ENCODE peak calls at places on chromosomes 2 and 18, in ten cellular contexts. N, L, C, K, R, T, Z, G, A and B are unnamed samples.

GRCh38 chr2:241775223-241776177 is 1.1 kb upstream of the GAL3ST2 start:
- DNase-seq in K (peak; percentile 59), Z (no peak), L (no peak), C (no peak), R (no peak), G (peak; percentile 65), T (peak; percentile 57), A (no peak), N (peak; percentile 61), B (no peak)

GRCh38 chr2:165382362-165382761 is 87.1 kb upstream of the CSRNP3 start:
- DNase-seq in Z (no peak), L (no peak), R (peak; percentile 31), T (no peak), G (no peak), A (no peak), C (no peak), K (no peak), N (no peak), B (no peak)

GRCh38 chr2:149422337-149422990 is 92.1 kb downstream of the LYPD6 start:
- DNase-seq in R (peak; percentile 15), Z (no peak), L (no peak), N (no peak), A (no peak), T (no peak), G (no peak), C (peak; percentile 10), K (no peak), B (no peak)

GRCh38 chr2:195490304-195490703 is 166.7 kb upstream of the SLC39A10 start:
- DNase-seq in C (no peak), L (no peak), T (no peak), K (no peak), Z (no peak), A (no peak), N (no peak), R (no peak), G (no peak), B (no peak)

GRCh38 chr2:235535423-235536130 is 41.7 kb downstream of the AGAP1 start:
- DNase-seq in N (no peak), R (no peak), C (no peak), L (no peak), Z (no peak), A (no peak), T (no peak), K (no peak), G (no peak), B (no peak)

GRCh38 chr18:24989760-24990547 is 362.0 kb downstream of the ZNF521 start:
- DNase-seq in C (no peak), A (peak; percentile 56), R (peak; percentile 48), L (no peak), G (no peak), Z (no peak), N (no peak), K (no peak), T (no peak), B (no peak)

GRCh38 chr2:44515416-44515815 is 153.7 kb downstream of the CAMKMT start:
- DNase-seq in A (no peak), C (no peak), G (no peak), L (no peak), K (no peak), N (no peak), Z (no peak), T (no peak), R (no peak), B (no peak)

GRCh38 chr2:241235859-241236593 is 47.5 kb downstream of the ANO7 start:
- DNase-seq in C (no peak), A (no peak), K (no peak), L (no peak), Z (no peak), N (no peak), R (no peak), G (no peak), T (peak; percentile 50), B (no peak)

GRCh38 chr2:60873381-60873780 is 8.0 kb upstream of the REL start:
- DNase-seq in T (no peak), G (no peak), K (no peak), R (no peak), N (no peak), C (no peak), L (no peak), A (no peak), Z (no peak), B (no peak)

GRCh38 chr18:61551586-61551985 is 218.4 kb downstream of the CDH20 start:
- DNase-seq in L (no peak), Z (peak; percentile 20), T (no peak), A (peak; percentile 91), C (peak; percentile 79), N (no peak), K (peak; percentile 46), R (peak; percentile 88), G (no peak), B (peak; percentile 77)

GRCh38 chr2:11466307-11467125 is 555 bp upstream of the E2F6 start:
- DNase-seq in T (no peak), R (no peak), K (no peak), G (no peak), Z (peak; percentile 17), A (no peak), C (no peak), L (no peak), N (no peak), B (no peak)

DNA sequence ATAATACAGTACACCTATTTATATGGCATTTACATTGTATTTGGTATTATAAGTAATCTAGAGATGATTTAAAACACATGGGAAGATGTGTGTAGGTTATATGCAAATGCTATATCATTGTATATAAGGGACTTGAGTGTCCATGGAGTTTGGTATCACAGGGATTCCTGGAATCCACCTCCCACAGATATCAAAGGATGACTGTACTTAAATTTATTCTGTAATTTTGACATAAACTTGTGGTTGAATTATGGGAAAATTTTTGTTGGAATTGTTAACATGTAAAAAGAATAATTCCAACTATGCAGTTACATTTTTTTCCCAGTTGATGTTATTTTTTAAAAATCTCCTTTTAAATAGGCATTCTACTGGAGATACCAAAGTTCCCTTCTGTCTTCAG is 24.0 kb downstream of the GLS start:
- DNase-seq in N (no peak), R (no peak), T (no peak), G (no peak), A (no peak), C (no peak), K (no peak), Z (no peak), L (no peak), B (no peak)
- TF ChIP-seq POLR2AphosphoS5 in N (no peak), R (no peak), T (no peak), G (no peak), A (no peak), C (no peak), K (no peak), Z (no peak), L (no peak), B (no peak)

DNA sequence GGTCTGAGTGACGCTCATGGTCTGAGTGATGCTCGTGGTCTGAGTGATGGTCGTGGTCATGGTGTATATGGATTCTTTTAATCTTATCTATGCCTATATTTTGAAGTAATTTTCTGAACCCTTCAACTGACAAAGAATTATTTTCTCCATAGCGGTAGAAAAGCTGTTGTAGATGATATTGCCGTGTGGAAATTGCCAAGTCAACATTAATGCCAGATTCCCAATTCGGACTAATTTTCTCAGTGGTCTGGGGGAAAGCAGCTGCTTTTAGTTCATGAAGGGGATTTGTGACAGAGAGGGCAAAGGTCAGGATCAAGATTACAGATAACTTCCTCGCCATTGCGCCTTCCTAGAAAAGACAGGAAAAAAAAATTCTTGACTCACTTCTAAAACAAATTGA is 2.5 kb downstream of the SLC39A6 start:
- DNase-seq in K (no peak), C (no peak), A (no peak), R (no peak), N (no peak), L (no peak), T (no peak), G (no peak), Z (no peak), B (no peak)
- H3K36me3 ChIP-seq in K (peaks cover 2% of the 10 kb centered on the region), C (peaks cover 11% of the 10 kb centered on the region), A (peaks cover 18% of the 10 kb centered on the region), R (peaks cover 3% of the 10 kb centered on the region), N (peaks cover 9% of the 10 kb centered on the region), L (no peaks in the 10 kb centered on the region), T (peaks cover 27% of the 10 kb centered on the region), G (peaks cover 18% of the 10 kb centered on the region), Z (no peaks in the 10 kb centered on the region), B (no peaks in the 10 kb centered on the region)

DNA sequence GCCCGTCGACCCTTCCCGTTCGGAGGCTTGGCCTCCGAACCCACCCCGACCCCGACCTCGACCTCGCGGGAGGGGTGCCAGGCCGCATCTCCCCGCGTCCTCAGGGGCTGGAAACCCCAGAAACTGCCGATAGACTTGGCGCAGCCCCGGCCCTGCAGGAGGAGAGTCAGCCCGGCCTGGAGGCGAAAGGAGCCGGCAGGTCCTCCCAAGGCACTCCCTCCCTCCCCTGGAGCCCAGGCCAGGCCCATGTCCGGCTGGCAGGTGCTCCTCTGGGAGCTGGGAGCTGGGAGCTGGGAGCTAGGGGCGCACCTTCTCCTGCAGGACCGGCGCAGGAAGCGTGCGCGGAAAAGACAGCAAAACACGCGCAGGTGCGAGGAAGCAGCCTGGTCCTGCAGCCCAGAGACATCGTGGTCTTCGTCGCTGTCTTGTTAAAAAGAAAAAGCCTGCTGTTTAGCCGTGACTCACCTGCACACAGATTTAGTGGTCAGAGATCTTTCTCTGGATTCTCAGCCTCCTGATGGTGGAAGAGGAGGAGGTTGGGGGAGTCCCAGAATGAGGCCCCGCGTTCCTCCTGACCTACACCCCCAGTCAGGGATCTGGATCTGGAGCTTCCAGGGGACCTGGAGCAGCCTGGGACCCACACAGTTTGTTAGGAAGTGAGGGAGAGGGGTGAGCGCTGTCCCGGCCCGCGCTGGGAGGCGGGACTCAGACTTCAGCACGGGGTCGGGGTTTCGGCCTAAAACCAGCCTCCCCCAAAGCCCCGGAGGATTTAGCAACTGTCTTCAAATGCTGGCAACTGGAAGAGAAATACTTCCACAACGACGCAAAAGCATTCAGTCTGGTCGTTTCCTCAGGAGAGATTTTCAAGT is 702 bp upstream of the MBP start:
- DNase-seq in R (no peak), A (peak; percentile 64), T (peak; percentile 84), L (no peak), G (no peak), N (peak; percentile 78), K (no peak), C (no peak), Z (peak; percentile 55), B (no peak)
- H3K4me1 ChIP-seq in R (peaks cover 13% of the 10 kb centered on the region), A (no peaks in the 10 kb centered on the region), T (peaks cover 51% of the 10 kb centered on the region), L (peaks cover 4% of the 10 kb centered on the region), G (peaks cover 52% of the 10 kb centered on the region), N (peaks cover 32% of the 10 kb centered on the region), K (peaks cover 31% of the 10 kb centered on the region), C (peaks cover 43% of the 10 kb centered on the region), Z (peaks cover 41% of the 10 kb centered on the region), B (peaks cover 5% of the 10 kb centered on the region)

DNA sequence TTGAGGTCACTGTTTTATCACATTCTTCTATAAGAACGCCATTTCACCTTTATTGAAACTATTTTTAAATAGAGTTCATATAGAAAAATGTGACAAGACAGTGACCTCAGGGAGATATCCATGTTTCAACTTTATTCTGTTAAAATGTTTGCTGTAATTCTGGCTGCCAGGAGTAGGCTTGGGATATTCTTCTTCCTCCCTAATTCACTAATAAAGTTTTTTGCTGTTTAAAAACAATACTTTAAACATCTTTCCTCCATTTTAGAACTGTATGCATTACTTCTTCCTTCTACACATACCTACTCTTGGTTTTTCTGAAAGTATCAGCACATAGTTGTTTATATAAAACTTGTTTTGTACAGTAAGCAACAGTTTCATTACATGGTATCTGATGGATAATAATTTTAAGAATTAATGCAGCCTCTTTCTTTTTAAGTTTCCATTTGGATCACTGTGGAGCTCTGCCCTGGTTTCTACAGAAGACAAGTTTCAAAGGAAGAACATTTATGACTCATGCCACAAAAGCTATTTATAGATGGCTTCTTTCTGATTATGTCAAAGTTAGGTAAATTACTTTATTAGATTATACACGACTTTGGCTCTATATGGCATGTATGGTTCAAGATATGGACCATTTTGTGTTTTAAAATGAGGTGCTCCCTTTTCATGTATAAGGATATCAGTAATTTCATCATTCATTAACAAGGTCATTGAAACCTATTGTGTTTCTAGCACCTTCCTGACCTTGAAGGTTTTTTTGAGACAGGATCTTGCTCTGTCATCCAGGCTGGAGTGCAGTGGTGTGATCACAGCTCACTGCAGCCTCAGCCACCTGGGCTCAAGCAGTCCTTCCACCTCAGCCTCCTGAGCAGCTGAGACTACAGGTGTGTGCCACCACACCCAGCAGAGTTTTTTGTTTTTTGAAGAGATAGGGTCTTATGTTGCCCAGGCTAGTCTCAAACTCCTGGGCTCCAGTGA is 7.2 kb downstream of the CPSF3 start:
- DNase-seq in L (no peak), G (no peak), R (peak; percentile 32), K (no peak), N (no peak), A (no peak), T (no peak), Z (no peak), C (no peak), B (no peak)
- TF ChIP-seq POLR2AphosphoS5 in L (no peak), G (no peak), R (no peak), K (no peak), N (no peak), A (no peak), T (no peak), Z (no peak), C (no peak), B (no peak)